ENCODE peak calls at places on chromosomes 12 and 14, in nine cellular contexts. L, M, E, W, P, U, Z, Q and J are unnamed samples. For H3K36me3, the result is how much of the 10 kb centered on the place peaks cover.

GRCh38 chr14:85471744-85472143 is 58.2 kb upstream of the FLRT2 start:
- DNase-seq in L (peak), M (no peak), E (no peak), W (no peak), P (no peak), U (no peak), Z (peak), Q (no peak), J (peak)

GRCh38 chr14:105286759-105287144 is 14.0 kb downstream of the BRF1 start:
- DNase-seq in L (no peak), M (no peak), E (no peak), W (no peak), P (no peak), U (peak), Z (no peak), Q (no peak), J (no peak)

GRCh38 chr12:51636986-51637385 is 46.0 kb downstream of the SCN8A start:
- DNase-seq in L (no peak), M (no peak), E (no peak), W (no peak), P (no peak), U (no peak), Z (no peak), Q (no peak), J (no peak)

GRCh38 chr12:1832801-1833595 is 12.6 kb downstream of the LRTM2 start:
- DNase-seq in L (peak), M (no peak), E (no peak), W (no peak), P (no peak), U (peak), Z (no peak), Q (no peak), J (no peak)

GRCh38 chr12:30975581-30975980 is 49.0 kb downstream of the TSPAN11 start:
- DNase-seq in L (no peak), M (no peak), E (no peak), W (no peak), P (no peak), U (no peak), Z (peak), Q (no peak), J (no peak)

GRCh38 chr12:70643927-70644326 is 6.7 kb upstream of the PTPRB start:
- DNase-seq in L (no peak), M (no peak), E (no peak), W (no peak), P (no peak), U (no peak), Z (no peak), Q (no peak), J (no peak)

GRCh38 chr12:31306871-31307270 is 19.1 kb downstream of the SINHCAF start:
- DNase-seq in L (no peak), M (no peak), E (no peak), W (no peak), P (no peak), U (no peak), Z (no peak), Q (no peak), J (no peak)

GRCh38 chr14:39431416-39432178 is 636 bp downstream of the FBXO33 start:
- DNase-seq in L (peak), M (peak), E (peak), W (peak), P (peak), U (peak), Z (peak), Q (peak), J (peak)

GRCh38 chr12:52358575-52359350 is 8.5 kb downstream of the KRT85 start:
- DNase-seq in L (no peak), M (no peak), E (no peak), W (no peak), P (no peak), U (no peak), Z (no peak), Q (no peak), J (peak)

GRCh38 chr14:43898709-43899108 is 608.4 kb downstream of the FSCB start:
- DNase-seq in L (no peak), M (no peak), E (no peak), W (no peak), P (no peak), U (no peak), Z (no peak), Q (no peak), J (no peak)

GRCh38 chr12:2855546-2855945 is 1.3 kb downstream of the TEX52 start:
- DNase-seq in L (no peak), M (no peak), E (no peak), W (no peak), P (no peak), U (no peak), Z (no peak), Q (no peak), J (no peak)

GRCh38 chr12:22658214-22658613 is 33.2 kb downstream of the ETNK1 start:
- DNase-seq in L (no peak), M (no peak), E (no peak), W (no peak), P (no peak), U (no peak), Z (peak), Q (no peak), J (no peak)

GRCh38 chr12:3229577-3229976 is 152.4 kb downstream of the TSPAN9 start:
- DNase-seq in L (no peak), M (no peak), E (no peak), W (no peak), P (no peak), U (no peak), Z (no peak), Q (no peak), J (no peak)

GRCh38 chr14:102348376-102348775 is 14.3 kb downstream of the CINP start:
- DNase-seq in L (no peak), M (no peak), E (no peak), W (no peak), P (no peak), U (no peak), Z (no peak), Q (no peak), J (no peak)
- H3K36me3 ChIP-seq in L (under half), M (under half), E (half or more), W (half or more), P (half or more), U (under half), Z (under half), Q (under half), J (under half)

GRCh38 chr12:132950844-132951535 is 5.1 kb downstream of the ZNF605 start:
- DNase-seq in L (no peak), M (no peak), E (no peak), W (no peak), P (no peak), U (no peak), Z (no peak), Q (no peak), J (no peak)

GRCh38 chr12:132945806-132946506 is 10.2 kb downstream of the ZNF605 start:
- DNase-seq in L (no peak), M (no peak), E (no peak), W (no peak), P (no peak), U (no peak), Z (no peak), Q (no peak), J (no peak)

GRCh38 chr12:132949936-132950837 is 5.9 kb downstream of the ZNF605 start:
- DNase-seq in L (no peak), M (no peak), E (no peak), W (no peak), P (no peak), U (no peak), Z (no peak), Q (no peak), J (no peak)

GRCh38 chr12:132946507-132946820 is 9.6 kb downstream of the ZNF605 start:
- DNase-seq in L (no peak), M (no peak), E (no peak), W (no peak), P (no peak), U (no peak), Z (no peak), Q (no peak), J (no peak)

GRCh38 chr12:132948146-132949066 is 7.7 kb downstream of the ZNF605 start:
- DNase-seq in L (no peak), M (no peak), E (no peak), W (no peak), P (no peak), U (no peak), Z (no peak), Q (no peak), J (no peak)
- H3K36me3 ChIP-seq in L (under half), M (under half), E (half or more), W (under half), P (half or more), U (under half), Z (under half), Q (under half), J (under half)

DNA sequence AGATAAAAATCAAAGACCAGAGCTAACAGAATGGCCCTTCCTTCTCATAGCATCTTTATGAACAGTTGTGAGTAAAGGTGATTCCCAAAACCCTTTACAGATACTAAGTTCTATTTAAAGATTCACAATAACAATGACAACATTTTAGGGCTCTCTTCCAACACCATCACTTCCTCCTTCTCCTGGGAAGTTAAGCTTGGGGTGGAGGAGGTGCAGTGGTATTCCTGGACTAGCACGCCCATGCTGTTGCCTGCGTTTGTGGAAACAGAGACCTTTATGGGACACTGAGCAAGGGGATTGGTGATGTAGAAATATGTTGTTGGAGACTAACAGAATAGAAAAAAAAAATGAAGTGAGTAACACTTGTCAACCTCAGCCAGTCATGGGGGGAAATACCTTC is 22.5 kb downstream of the SYNE2 start:
- DNase-seq in L (no peak), M (peak), E (no peak), W (no peak), P (no peak), U (no peak), Z (peak), Q (no peak), J (no peak)
- H3K36me3 ChIP-seq in L (under half), M (under half), E (under half), W (under half), P (under half), U (under half), Z (under half), Q (under half), J (under half)

GRCh38 chr14:87082917-87083316 is 910.1 kb downstream of the GALC start:
- DNase-seq in L (no peak), M (no peak), E (no peak), W (no peak), P (no peak), U (no peak), Z (no peak), Q (no peak), J (no peak)

GRCh38 chr14:87076146-87076545 is 916.8 kb downstream of the GALC start:
- DNase-seq in L (no peak), M (no peak), E (no peak), W (no peak), P (no peak), U (no peak), Z (no peak), Q (peak), J (no peak)

GRCh38 chr14:87084908-87085307 is 908.1 kb downstream of the GALC start:
- DNase-seq in L (no peak), M (no peak), E (no peak), W (no peak), P (no peak), U (peak), Z (no peak), Q (no peak), J (no peak)

GRCh38 chr14:87081004-87081403 is 912.0 kb downstream of the GALC start:
- DNase-seq in L (no peak), M (no peak), E (no peak), W (no peak), P (no peak), U (no peak), Z (no peak), Q (no peak), J (no peak)
- H3K36me3 ChIP-seq in L (under half), M (under half), E (under half), W (under half), P (under half), U (under half), Z (under half), Q (under half), J (under half)

GRCh38 chr12:57270966-57271470 is 20.0 kb upstream of the STAC3 start:
- DNase-seq in L (no peak), M (no peak), E (no peak), W (no peak), P (no peak), U (peak), Z (no peak), Q (peak), J (peak)
- H3K36me3 ChIP-seq in L (under half), M (under half), E (half or more), W (half or more), P (under half), U (under half), Z (under half), Q (under half), J (under half)

DNA sequence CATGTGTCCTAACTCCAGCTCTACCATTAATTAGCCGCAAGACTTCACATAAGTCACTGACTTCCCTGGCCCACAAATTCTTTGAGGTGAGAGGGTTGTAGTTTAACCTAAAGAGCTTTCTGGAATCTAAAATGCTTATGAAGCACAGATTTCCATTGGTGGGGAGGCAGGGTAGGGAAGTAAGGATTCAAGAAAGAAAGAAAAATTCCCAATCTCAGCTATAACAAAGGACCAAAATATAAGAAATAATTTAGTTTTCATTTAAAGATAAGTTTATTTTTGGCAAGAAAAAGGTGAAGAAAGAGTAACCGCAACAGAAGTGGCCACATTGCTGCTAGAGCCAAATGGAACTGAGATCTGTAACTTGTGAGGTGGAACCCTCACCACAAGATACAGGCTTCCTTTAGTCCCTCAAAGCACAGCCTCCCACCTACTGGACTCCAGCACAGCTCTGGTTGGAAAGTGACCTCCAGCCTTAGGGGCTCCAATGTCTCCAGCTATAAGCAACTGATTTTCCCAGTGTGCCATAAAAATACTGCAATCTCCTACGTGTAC is 23.6 kb downstream of the DAD1 start:
- DNase-seq in L (no peak), M (no peak), E (no peak), W (no peak), P (no peak), U (no peak), Z (no peak), Q (no peak), J (no peak)
- H3K36me3 ChIP-seq in L (under half), M (under half), E (under half), W (under half), P (under half), U (under half), Z (under half), Q (under half), J (under half)

GRCh38 chr12:124196236-124196635 is 98.7 kb upstream of the RFLNA start:
- DNase-seq in L (no peak), M (no peak), E (no peak), W (no peak), P (no peak), U (no peak), Z (no peak), Q (no peak), J (no peak)
- H3K36me3 ChIP-seq in L (under half), M (under half), E (under half), W (under half), P (under half), U (under half), Z (under half), Q (under half), J (under half)